ENCODE peak calls at places on chromosomes 5 and 9, in five cellular contexts. Q is GM12878, J is H1, H is HEK293T, P is HepG2. C is an unnamed sample.

GRCh38 chr9:69922646-69923045 is 102.0 kb downstream of the CFAP95 start:
- DNase-seq in Q (no peak), J (no peak), H (no peak), P (no peak), C (no peak)

GRCh38 chr9:21828853-21829405 is 26.5 kb downstream of the MTAP start:
- DNase-seq in Q (no peak), J (no peak), H (no peak), P (no peak), C (no peak)

GRCh38 chr9:131111186-131111853 is 14.1 kb upstream of the NUP214 start:
- DNase-seq in Q (no peak), J (no peak), H (no peak), P (no peak), C (no peak)

GRCh38 chr5:178602752-178603151 is 12.6 kb upstream of the COL23A1 start:
- DNase-seq in Q (no peak), J (no peak), H (no peak), P (no peak), C (no peak)

GRCh38 chr9:69121155-69122085 is 52.7 kb upstream of the TJP2 start:
- DNase-seq in Q (no peak), J (no peak), H (peak), P (peak), C (peak)

GRCh38 chr5:15255601-15256000 is 244.4 kb upstream of the FBXL7 start:
- DNase-seq in Q (no peak), J (no peak), H (no peak), P (no peak), C (no peak)

GRCh38 chr9:134165357-134166315 is 1.3 kb upstream of the RNU6ATAC start:
- DNase-seq in Q (no peak), J (no peak), H (no peak), P (no peak), C (no peak)

GRCh38 chr5:177439518-177440053 is 7.0 kb upstream of the PRR7 start:
- DNase-seq in Q (no peak), J (no peak), H (no peak), P (no peak), C (no peak)

GRCh38 chr5:127650649-127651048 is 1.8 kb downstream of the CTXN3 start:
- DNase-seq in Q (no peak), J (no peak), H (no peak), P (no peak), C (no peak)

GRCh38 chr9:14584571-14584970 is 108.7 kb downstream of the ZDHHC21 start:
- DNase-seq in Q (no peak), J (no peak), H (no peak), P (no peak), C (no peak)

GRCh38 chr9:107612136-107612535 is 122.6 kb upstream of the KLF4 start:
- DNase-seq in Q (no peak), J (no peak), H (no peak), P (no peak), C (no peak)

GRCh38 chr9:110007477-110008270 is 200.3 kb downstream of the C9orf152 start:
- DNase-seq in Q (peak), J (no peak), H (no peak), P (no peak), C (no peak)

GRCh38 chr5:313265-313664 is 8.2 kb upstream of the AHRR start:
- DNase-seq in Q (no peak), J (no peak), H (no peak), P (no peak), C (no peak)

GRCh38 chr5:124744170-124744911 is 2.1 kb downstream of the ZNF608 start:
- DNase-seq in Q (no peak), J (no peak), H (no peak), P (no peak), C (no peak)

GRCh38 chr9:107874591-107875374 is 385.2 kb upstream of the KLF4 start:
- DNase-seq in Q (no peak), J (no peak), H (no peak), P (no peak), C (no peak)

GRCh38 chr9:116116411-116116810 is 37.2 kb upstream of the PAPPA start:
- DNase-seq in Q (no peak), J (no peak), H (no peak), P (peak), C (no peak)

GRCh38 chr5:14035859-14036440 is 91.5 kb upstream of the DNAH5 start:
- DNase-seq in Q (no peak), J (peak), H (peak), P (peak), C (peak)

GRCh38 chr5:178104492-178104891 is 8.8 kb upstream of the N4BP3 start:
- DNase-seq in Q (no peak), J (no peak), H (no peak), P (no peak), C (no peak)

GRCh38 chr9:103364753-103365152 is 369.6 kb downstream of the CYLC2 start:
- DNase-seq in Q (no peak), J (no peak), H (no peak), P (no peak), C (no peak)

GRCh38 chr5:95647886-95648860 is 1.6 kb downstream of the RFESD start:
- DNase-seq in Q (no peak), J (no peak), H (no peak), P (no peak), C (no peak)

GRCh38 chr9:124869986-124870560 is 8.1 kb downstream of the ARPC5L start:
- DNase-seq in Q (peak), J (no peak), H (no peak), P (peak), C (no peak)

GRCh38 chr5:99037668-99038067 is 108.9 kb upstream of the CHD1 start:
- DNase-seq in Q (no peak), J (no peak), H (no peak), P (peak), C (no peak)

GRCh38 chr9:130186051-130186450 is 13.8 kb downstream of the NCS1 start:
- DNase-seq in Q (no peak), J (no peak), H (no peak), P (no peak), C (no peak)

GRCh38 chr5:136094913-136095641 is 37.6 kb upstream of the SMAD5 start:
- DNase-seq in Q (no peak), J (no peak), H (no peak), P (no peak), C (no peak)

GRCh38 chr5:73955447-73955846 is 329.5 kb downstream of the ARHGEF28 start:
- DNase-seq in Q (no peak), J (no peak), H (no peak), P (no peak), C (no peak)

GRCh38 chr5:27748847-27749246 is 710.5 kb upstream of the CDH9 start:
- DNase-seq in Q (no peak), J (no peak), H (no peak), P (no peak), C (no peak)

GRCh38 chr5:93192107-93192506 is 388.9 kb downstream of the NR2F1-AS1 start:
- DNase-seq in Q (no peak), J (no peak), H (no peak), P (peak), C (no peak)

GRCh38 chr9:112554516-112554915 is 67.9 kb downstream of the KIAA1958 start:
- DNase-seq in Q (no peak), J (no peak), H (no peak), P (no peak), C (no peak)

GRCh38 chr9:33637881-33638280 is 113.8 kb downstream of the ANKRD18B start:
- DNase-seq in Q (no peak), J (no peak), H (no peak), P (no peak), C (no peak)

GRCh38 chr9:111386386-111386785 is 56.4 kb upstream of the OR2K2 start:
- DNase-seq in Q (no peak), J (no peak), H (no peak), P (no peak), C (no peak)

GRCh38 chr5:36040651-36041536 is 25.8 kb downstream of the UGT3A2 start:
- DNase-seq in Q (no peak), J (no peak), H (no peak), P (peak), C (no peak)

GRCh38 chr9:108056083-108056804 is 566.7 kb upstream of the KLF4 start:
- DNase-seq in Q (no peak), J (no peak), H (no peak), P (no peak), C (no peak)

GRCh38 chr5:115194671-115195070 is 25.0 kb upstream of the TRIM36 start:
- DNase-seq in Q (no peak), J (no peak), H (no peak), P (peak), C (no peak)

GRCh38 chr9:112046181-112046580 is 128.9 kb downstream of the SUSD1 start:
- DNase-seq in Q (no peak), J (no peak), H (no peak), P (no peak), C (no peak)

DNA sequence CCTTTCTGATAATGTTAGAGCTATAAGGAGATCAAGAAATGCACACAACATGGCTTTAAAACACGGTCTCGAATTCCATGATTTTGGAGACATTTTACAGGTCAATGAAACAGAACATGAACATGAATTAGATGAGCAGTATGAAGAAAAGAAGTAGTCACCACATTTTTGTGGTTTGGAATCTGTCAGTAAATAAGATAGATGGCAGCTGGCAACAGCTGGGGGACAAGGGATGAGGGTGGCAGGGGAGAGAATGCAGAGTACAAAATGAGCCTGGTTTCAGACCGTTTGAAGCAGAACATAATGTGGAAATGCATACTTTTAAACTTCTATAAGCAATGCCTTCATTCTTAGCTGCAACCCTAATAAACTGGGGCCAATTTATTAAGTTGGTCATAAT is 107.1 kb downstream of the OXCT1 start:
- DNase-seq in Q (no peak), J (no peak), H (no peak), P (no peak), C (no peak)
- TF ChIP-seq SUZ12 in Q (no peak), J (no peak), H (no peak), P (no peak), C (no peak)

GRCh38 chr5:174945853-174946252 is 221.5 kb downstream of the MSX2 start:
- DNase-seq in Q (no peak), J (no peak), H (no peak), P (no peak), C (no peak)
- TF ChIP-seq SUZ12 in Q (no peak), J (no peak), H (no peak), P (no peak), C (no peak)

GRCh38 chr5:151949909-151950308 is 25.3 kb upstream of the GLRA1 start:
- DNase-seq in Q (no peak), J (no peak), H (no peak), P (no peak), C (no peak)

GRCh38 chr5:151953833-151954232 is 29.2 kb upstream of the GLRA1 start:
- DNase-seq in Q (no peak), J (no peak), H (no peak), P (no peak), C (no peak)

GRCh38 chr5:151952233-151952632 is 27.6 kb upstream of the GLRA1 start:
- DNase-seq in Q (no peak), J (no peak), H (no peak), P (no peak), C (no peak)

GRCh38 chr5:151947924-151948323 is 23.3 kb upstream of the GLRA1 start:
- DNase-seq in Q (no peak), J (no peak), H (no peak), P (no peak), C (no peak)

GRCh38 chr5:151950681-151951080 is 26.0 kb upstream of the GLRA1 start:
- DNase-seq in Q (no peak), J (no peak), H (no peak), P (no peak), C (no peak)
- TF ChIP-seq SUZ12 in Q (no peak), J (no peak), H (no peak), P (no peak), C (no peak)

DNA sequence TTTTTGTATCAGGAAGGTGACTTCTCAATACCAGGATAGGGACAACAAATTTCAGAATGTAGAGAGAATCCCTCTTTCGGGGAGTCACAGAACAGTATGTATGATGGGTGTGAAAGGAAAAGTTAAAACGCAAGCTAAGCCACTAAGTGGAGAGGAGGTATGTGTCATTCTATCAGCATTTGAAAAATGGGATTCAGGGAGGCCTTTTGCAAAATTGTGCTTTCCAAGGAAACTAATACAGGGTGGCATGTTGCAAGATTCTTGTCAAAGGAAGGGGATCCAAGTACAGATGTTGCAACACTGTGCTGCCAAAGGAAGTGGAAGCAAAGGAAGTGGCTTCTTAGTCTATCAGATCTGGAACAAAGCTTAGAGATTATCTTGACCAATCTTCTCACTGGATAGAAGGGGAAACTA is 12.6 kb upstream of the TNIP1 start:
- DNase-seq in Q (no peak), J (no peak), H (no peak), P (no peak), C (no peak)
- TF ChIP-seq SUZ12 in Q (no peak), J (no peak), H (no peak), P (no peak), C (no peak)

GRCh38 chr9:77883846-77884771 is 147.5 kb downstream of the GNAQ start:
- DNase-seq in Q (no peak), J (peak), H (no peak), P (no peak), C (peak)

GRCh38 chr9:77891150-77891549 is 140.5 kb downstream of the GNAQ start:
- DNase-seq in Q (no peak), J (no peak), H (no peak), P (no peak), C (no peak)

GRCh38 chr9:77885104-77885672 is 146.4 kb downstream of the GNAQ start:
- DNase-seq in Q (no peak), J (no peak), H (no peak), P (no peak), C (no peak)

GRCh38 chr9:77892171-77892570 is 139.4 kb downstream of the GNAQ start:
- DNase-seq in Q (peak), J (no peak), H (no peak), P (no peak), C (no peak)

GRCh38 chr9:77887660-77888059 is 144.0 kb downstream of the GNAQ start:
- DNase-seq in Q (no peak), J (no peak), H (no peak), P (no peak), C (no peak)
- TF ChIP-seq SUZ12 in Q (no peak), J (no peak), H (no peak), P (no peak), C (no peak)

DNA sequence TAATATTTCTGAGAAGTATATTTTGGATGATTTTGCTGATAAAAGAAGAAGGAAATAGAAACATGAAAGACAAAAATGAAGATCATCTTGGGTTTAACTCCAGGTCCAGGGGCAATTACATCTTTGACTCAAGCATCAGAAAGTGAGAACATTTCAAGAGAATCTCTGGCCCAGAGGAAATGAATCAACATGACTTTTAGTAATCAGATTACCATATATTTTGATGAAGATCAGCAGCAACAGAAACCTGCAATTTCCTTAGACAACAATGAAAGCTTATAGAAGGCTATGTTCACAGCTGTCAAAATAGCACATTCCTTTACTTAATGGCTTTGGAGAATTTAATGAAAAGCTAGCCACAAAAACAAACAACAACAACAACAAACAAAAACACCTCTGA is 638.1 kb downstream of the EFNA5 start:
- DNase-seq in Q (no peak), J (no peak), H (no peak), P (no peak), C (no peak)
- TF ChIP-seq SUZ12 in Q (no peak), J (no peak), H (no peak), P (no peak), C (no peak)

GRCh38 chr9:135492886-135493669 is 7.4 kb upstream of the MRPS2 start:
- DNase-seq in Q (no peak), J (no peak), H (no peak), P (no peak), C (no peak)
- TF ChIP-seq SUZ12 in Q (no peak), J (no peak), H (no peak), P (no peak), C (no peak)

DNA sequence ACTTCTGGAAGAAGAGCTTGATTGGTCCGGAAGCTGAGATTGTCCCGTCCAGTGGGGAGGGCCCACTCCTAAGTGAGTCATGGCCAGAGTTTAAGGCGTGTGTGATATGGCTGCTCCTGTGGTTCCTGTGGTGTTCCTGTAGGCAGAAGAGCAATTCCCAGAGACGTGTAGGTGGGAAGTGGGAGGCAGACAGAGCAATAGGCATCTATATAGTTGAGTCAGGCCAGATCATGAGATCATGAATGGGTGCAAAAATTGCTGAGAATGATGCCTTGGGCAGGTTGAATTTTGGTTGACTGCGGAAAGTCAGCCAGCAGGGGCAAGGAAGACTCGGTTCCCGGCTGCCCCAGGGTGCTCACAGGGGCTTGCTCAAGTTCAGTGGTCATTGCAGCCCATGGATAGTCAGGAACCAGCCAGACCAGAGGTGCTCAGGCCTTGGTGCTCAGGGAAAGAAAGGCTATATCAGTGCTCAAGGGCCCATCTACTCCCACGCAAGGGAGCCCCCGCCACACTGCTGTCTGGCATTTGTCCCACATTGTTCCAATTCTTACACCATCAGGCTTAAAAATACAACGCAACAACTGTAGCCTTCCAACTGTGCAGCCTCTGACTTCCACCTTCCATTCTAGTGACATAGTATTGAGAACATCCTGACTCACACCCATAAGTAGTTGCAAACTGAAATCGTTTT is 21.0 kb upstream of the GSN start:
- DNase-seq in Q (no peak), J (no peak), H (no peak), P (no peak), C (no peak)
- TF ChIP-seq SUZ12 in Q (no peak), J (no peak), H (no peak), P (no peak), C (no peak)